ENCODE peak calls at places on chromosomes 4 and X, in eight cellular contexts. P is AG09319; E is HTR-8/SVneo; T is CD4-positive, alpha-beta T cell; H is dermis blood vessel endothelial cell; L is MV-4-11; Z is T-cell; M is activated effector memory CD4-positive, alpha-beta T cell treated with anti-CD3 and anti-CD28 coated beads, Interleukin-2, amount 50 U/mL, for 16 hours. G is an unnamed sample.

GRCh38 chr4:8766610-8767009 is 105.0 kb downstream of the HMX1 start:
- DNase-seq in P (no peak), E (no peak), T (no peak), H (no peak), L (no peak), Z (no peak), M (peak; percentile 37), G (peak; percentile 46)

GRCh38 chr4:110636231-110636676 is 13.4 kb upstream of the PITX2 start:
- DNase-seq in P (no peak), E (peak; percentile 20), T (no peak), H (no peak), L (no peak), Z (no peak), M (no peak), G (no peak)

GRCh38 chr4:41079871-41080565 is 134.3 kb downstream of the APBB2 start:
- DNase-seq in P (no peak), E (no peak), T (no peak), H (no peak), L (no peak), Z (no peak), M (no peak), G (no peak)

GRCh38 chrX:51931761-51932160 is 38.3 kb downstream of the MAGED1 start:
- DNase-seq in P (peak; percentile 15), E (no peak), T (no peak), H (no peak), L (no peak), Z (no peak), M (no peak), G (no peak)

GRCh38 chrX:7074135-7074907 is 73.2 kb upstream of the STS start:
- DNase-seq in P (no peak), E (no peak), T (no peak), H (no peak), L (no peak), Z (no peak), M (no peak), G (no peak)

GRCh38 chrX:79409657-79410056 is 42.5 kb upstream of the ITM2A start:
- DNase-seq in P (no peak), E (no peak), T (no peak), H (no peak), L (no peak), Z (no peak), M (no peak), G (no peak)

GRCh38 chrX:22340022-22340616 is 67.4 kb downstream of the CBLL2 start:
- DNase-seq in P (no peak), E (no peak), T (no peak), H (no peak), L (peak; percentile 2), Z (no peak), M (no peak), G (no peak)

GRCh38 chr4:88204882-88205281 is 46.4 kb upstream of the ABCG2 start:
- DNase-seq in P (no peak), E (no peak), T (no peak), H (peak; percentile 90), L (no peak), Z (no peak), M (no peak), G (no peak)

GRCh38 chr4:6855692-6856297 is 53.8 kb upstream of the TBC1D14 start:
- DNase-seq in P (no peak), E (no peak), T (no peak), H (peak; percentile 20), L (peak; percentile 60), Z (no peak), M (peak; percentile 72), G (no peak)

GRCh38 chr4:124636793-124637192 is 75.7 kb downstream of the ANKRD50 start:
- DNase-seq in P (no peak), E (no peak), T (no peak), H (no peak), L (no peak), Z (no peak), M (no peak), G (no peak)

GRCh38 chr4:42050850-42051249 is 60.5 kb downstream of the SLC30A9 start:
- DNase-seq in P (no peak), E (no peak), T (no peak), H (no peak), L (no peak), Z (no peak), M (no peak), G (no peak)

GRCh38 chrX:18889982-18890381 is 93.9 kb downstream of the PHKA2 start:
- DNase-seq in P (no peak), E (no peak), T (no peak), H (no peak), L (no peak), Z (no peak), M (no peak), G (no peak)

GRCh38 chr4:88202443-88202842 is 44.0 kb upstream of the ABCG2 start:
- DNase-seq in P (no peak), E (no peak), T (no peak), H (no peak), L (no peak), Z (no peak), M (no peak), G (no peak)

GRCh38 chr4:113560579-113560978 is 201.0 kb downstream of the CAMK2D start:
- DNase-seq in P (no peak), E (no peak), T (no peak), H (peak; percentile 64), L (peak; percentile 24), Z (no peak), M (no peak), G (no peak)

GRCh38 chrX:30196322-30196721 is 19.0 kb upstream of the MAGEB2 start:
- DNase-seq in P (no peak), E (peak; percentile 70), T (no peak), H (peak; percentile 6), L (no peak), Z (no peak), M (no peak), G (no peak)

GRCh38 chrX:149286940-149287349 is 218.2 kb downstream of the IDS start:
- DNase-seq in P (no peak), E (peak; percentile 1), T (peak; percentile 5), H (peak; percentile 56), L (peak; percentile 3), Z (peak; percentile 33), M (peak; percentile 70), G (no peak)

GRCh38 chr4:125313497-125313896 is 1.3 kb upstream of the FAT4 start:
- DNase-seq in P (peak; percentile 79), E (peak; percentile 57), T (no peak), H (peak; percentile 94), L (peak; percentile 48), Z (no peak), M (no peak), G (no peak)

GRCh38 chrX:126967225-126967624 is 147.7 kb downstream of the PRR32 start:
- DNase-seq in P (no peak), E (no peak), T (no peak), H (no peak), L (no peak), Z (no peak), M (no peak), G (no peak)

G was measured in upper lobe of right lung.